ENCODE peak calls at places on chromosome 13, in nine cellular contexts. K is ovary, G is cardiac muscle cell, V is AG10803, Z is choroid plexus epithelial cell, Q is suprapubic skin, C is astrocyte of the spinal cord, I is lung, Y is sigmoid colon. P is an unnamed sample.

GRCh38 chr13:23466144-23467002 is 32.9 kb upstream of the SACS start:
- DNase-seq in I (peak; percentile 54), Y (peak; percentile 82), G (peak; percentile 86), Q (peak; percentile 75), K (peak; percentile 77), Z (peak; percentile 87), C (peak; percentile 89), V (peak; percentile 76), P (peak; percentile 61)

GRCh38 chr13:20940083-20940482 is 37.5 kb upstream of the XPO4 start:
- DNase-seq in Y (no peak), K (no peak), V (peak; percentile 66), Z (peak; percentile 84), Q (no peak), G (peak; percentile 48), C (no peak), I (no peak), P (peak; percentile 47)

GRCh38 chr13:59774511-59774911 is 389.2 kb downstream of the DIAPH3 start:
- DNase-seq in Y (no peak), V (peak; percentile 88), Z (peak; percentile 77), C (peak; percentile 78), G (peak; percentile 59), K (no peak), I (no peak), Q (no peak), P (peak; percentile 70)

GRCh38 chr13:21176982-21177284 is 475 bp downstream of the MRPL57 start:
- DNase-seq in V (no peak), Z (no peak), G (no peak), C (no peak), Q (no peak), I (no peak), Y (no peak), K (no peak), P (no peak)

GRCh38 chr13:49635599-49636433 is 7.5 kb downstream of the ARL11 start:
- DNase-seq in Q (no peak), I (no peak), V (peak; percentile 52), C (peak; percentile 48), Y (no peak), G (peak; percentile 87), Z (peak; percentile 86), K (no peak), P (peak; percentile 53)

GRCh38 chr13:91167706-91168459 is 179.6 kb upstream of the MIR17HG start:
- DNase-seq in I (no peak), G (no peak), Z (no peak), Y (no peak), K (no peak), C (no peak), Q (no peak), V (no peak), P (no peak)

GRCh38 chr13:43572601-43573360 is 214.0 kb downstream of the ENOX1 start:
- DNase-seq in K (no peak), V (peak; percentile 85), G (no peak), C (peak; percentile 57), Q (no peak), Y (no peak), Z (no peak), I (no peak), P (peak; percentile 25)

GRCh38 chr13:107295391-107296157 is 727.6 kb upstream of the ARGLU1 start:
- DNase-seq in K (no peak), Y (no peak), G (no peak), Q (no peak), Z (no peak), C (no peak), I (no peak), V (peak; percentile 61), P (no peak)

GRCh38 chr13:32846556-32846955 is 169.7 kb upstream of the KL start:
- DNase-seq in V (no peak), Y (no peak), C (no peak), G (no peak), K (no peak), I (no peak), Q (no peak), Z (no peak), P (no peak)
- H3K4me3 ChIP-seq in V (no peak overlapping the region), Y (no peak overlapping the region), C (no peak overlapping the region), G (no peak overlapping the region), K (no peak overlapping the region), I (no peak overlapping the region), Q (no peak overlapping the region), Z (no peak overlapping the region), P (no peak overlapping the region)

GRCh38 chr13:111460548-111461444 is 140.4 kb downstream of the TEX29 start:
- DNase-seq in C (peak; percentile 15), Y (peak; percentile 64), K (peak; percentile 42), V (peak; percentile 62), I (no peak), G (peak; percentile 41), Z (peak; percentile 61), Q (peak; percentile 47), P (peak; percentile 4)

GRCh38 chr13:111459803-111460547 is 139.5 kb downstream of the TEX29 start:
- DNase-seq in Q (no peak), K (no peak), Z (no peak), I (no peak), V (no peak), Y (no peak), C (no peak), G (no peak), P (no peak)

GRCh38 chr13:111458739-111459138 is 138.3 kb downstream of the TEX29 start:
- DNase-seq in Z (no peak), G (no peak), Q (no peak), I (no peak), K (no peak), V (no peak), C (no peak), Y (no peak), P (no peak)

GRCh38 chr13:111456452-111457230 is 136.2 kb downstream of the TEX29 start:
- DNase-seq in Z (no peak), K (no peak), V (no peak), G (no peak), Q (no peak), I (no peak), C (no peak), Y (no peak), P (no peak)

DNA sequence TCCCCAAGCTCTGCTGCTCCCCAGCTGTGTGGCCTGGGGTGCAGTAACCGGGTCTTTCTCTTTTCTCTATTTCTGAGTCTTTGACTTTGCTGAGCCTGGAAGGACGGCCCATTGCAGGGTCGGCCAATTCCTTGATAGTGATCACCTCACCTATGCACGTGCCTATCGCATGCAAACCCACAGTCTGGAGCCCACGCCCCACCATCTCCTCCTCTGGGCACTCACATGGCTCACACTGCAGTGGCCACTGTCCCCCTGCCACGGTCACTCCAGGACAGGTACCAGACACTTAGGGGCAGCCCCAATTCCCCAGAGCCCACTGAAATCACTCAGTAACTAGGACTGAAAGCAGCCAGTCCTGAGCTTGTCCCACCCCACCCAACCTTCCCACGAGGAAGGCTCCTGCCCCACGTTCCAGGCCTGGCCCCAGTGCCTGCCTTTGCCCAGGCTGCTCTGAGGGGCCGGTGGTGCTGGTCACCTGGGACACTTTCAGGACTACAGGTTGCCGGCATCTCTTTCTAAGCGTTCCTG is 137.6 kb downstream of the TEX29 start:
- DNase-seq in Z (no peak), V (no peak), G (no peak), C (no peak), K (no peak), Q (no peak), I (no peak), Y (no peak), P (no peak)
- TF ChIP-seq CTCF in Z (no peak), V (no peak), G (no peak), C (no peak), K (no peak), Q (no peak), I (no peak), Y (no peak), P (no peak)

DNA sequence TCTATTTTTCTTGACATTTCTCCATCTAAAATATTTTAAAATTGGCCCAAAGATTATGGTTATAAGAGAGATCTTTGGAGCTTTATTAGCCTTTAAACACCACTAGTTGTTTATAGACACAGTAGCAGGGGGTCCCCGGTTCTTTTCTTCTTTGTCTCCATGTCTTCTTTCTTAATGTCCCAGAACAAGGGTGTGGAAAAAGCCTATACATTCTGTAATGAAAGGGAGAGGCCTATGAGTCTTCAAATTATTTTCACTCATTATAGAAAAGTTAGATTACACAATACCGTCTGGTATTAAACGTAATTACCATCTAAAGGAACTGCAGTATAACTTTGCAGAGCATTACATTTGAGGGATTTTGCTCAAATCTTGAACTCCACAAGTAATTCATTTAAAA is 299.9 kb downstream of the NALCN start:
- DNase-seq in Q (no peak), V (no peak), Y (no peak), Z (no peak), I (no peak), K (no peak), G (no peak), C (no peak), P (no peak)
- H3K4me3 ChIP-seq in Q (no peak overlapping the region), V (no peak overlapping the region), Y (no peak overlapping the region), Z (no peak overlapping the region), I (no peak overlapping the region), K (no peak overlapping the region), G (no peak overlapping the region), C (no peak overlapping the region), P (no peak overlapping the region)

DNA sequence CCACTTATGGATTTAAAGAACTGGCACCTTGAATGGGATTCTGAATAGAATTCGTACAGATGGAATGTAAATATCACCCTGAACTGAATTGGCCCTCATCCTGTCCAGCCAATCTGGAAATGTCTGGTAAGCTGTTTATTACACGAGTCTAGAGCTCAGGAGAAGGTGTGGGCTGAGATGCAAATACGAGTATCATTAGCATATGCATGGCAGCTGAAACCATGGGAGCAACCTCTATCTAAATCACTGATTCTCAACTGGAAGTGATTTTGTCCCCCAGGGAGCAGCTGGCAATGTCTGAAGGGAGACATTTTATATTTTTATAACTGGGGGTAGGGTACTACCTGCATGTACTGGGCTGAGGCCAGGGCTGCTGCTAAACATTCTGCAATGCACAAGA is 15.6 kb upstream of the VWA8 start:
- DNase-seq in Y (no peak), Q (no peak), V (no peak), Z (no peak), K (no peak), I (no peak), C (no peak), G (no peak), P (no peak)
- TF ChIP-seq CTCF in Y (no peak), Q (no peak), V (no peak), Z (no peak), K (no peak), I (no peak), C (no peak), G (no peak), P (no peak)

GRCh38 chr13:27354379-27354778 is 70.0 kb upstream of the GTF3A start:
- DNase-seq in K (no peak), I (no peak), C (peak; percentile 37), Q (no peak), G (peak; percentile 43), V (peak; percentile 69), Z (peak; percentile 76), Y (no peak), P (no peak)

GRCh38 chr13:27353653-27354052 is 70.8 kb upstream of the GTF3A start:
- DNase-seq in Q (no peak), Z (no peak), Y (no peak), G (no peak), K (no peak), V (no peak), C (no peak), I (no peak), P (no peak)

GRCh38 chr13:27353166-27353583 is 71.2 kb upstream of the GTF3A start:
- DNase-seq in Y (no peak), G (peak; percentile 37), Q (no peak), I (no peak), Z (peak; percentile 50), K (no peak), C (peak; percentile 58), V (peak; percentile 18), P (peak; percentile 37)

GRCh38 chr13:27355894-27356293 is 68.5 kb upstream of the GTF3A start:
- DNase-seq in Y (no peak), K (no peak), Z (no peak), I (no peak), V (no peak), C (no peak), Q (no peak), G (no peak), P (no peak)

GRCh38 chr13:27352698-27353097 is 71.7 kb upstream of the GTF3A start:
- DNase-seq in I (no peak), Q (no peak), Y (no peak), V (no peak), Z (no peak), G (no peak), C (no peak), K (no peak), P (no peak)
- H3K4me3 ChIP-seq in I (no peak overlapping the region), Q (no peak overlapping the region), Y (peak overlapping the region; percentile 15), V (no peak overlapping the region), Z (no peak overlapping the region), G (no peak overlapping the region), C (no peak overlapping the region), K (no peak overlapping the region), P (no peak overlapping the region)